ENCODE peak calls at places on chromosomes 6 and 20, in eight cellular contexts. One of them, this sample, is unnamed.

GRCh38 chr6:154350293-154350692 is 6.3 kb downstream of the IPCEF1 start:
- DNase-seq in activated T-helper 1 cell treated with anti-CD3 and anti-CD28 coated beads, Interleukin-2, amount 50 U/mL, for 16 hours: no peak
- DNase-seq in mucosa of descending colon: no peak
- DNase-seq in upper lobe of right lung: no peak
- DNase-seq in stomach: no peak
- DNase-seq in A172: no peak
- DNase-seq in NCI-H2171 treated with DMSO at 0.1 percent for 48 hours: no peak
- DNase-seq in MCF 10A: no peak
- DNase-seq in this sample: no peak

GRCh38 chr6:52420668-52421358 is 671 bp downstream of the EFHC1 start:
- DNase-seq in activated T-helper 1 cell treated with anti-CD3 and anti-CD28 coated beads, Interleukin-2, amount 50 U/mL, for 16 hours: no peak
- DNase-seq in NCI-H2171 treated with DMSO at 0.1 percent for 48 hours: peak
- DNase-seq in stomach: no peak
- DNase-seq in A172: peak
- DNase-seq in MCF 10A: peak
- DNase-seq in mucosa of descending colon: no peak
- DNase-seq in upper lobe of right lung: no peak
- DNase-seq in this sample: no peak

GRCh38 chr6:110359554-110359953 is 1.4 kb upstream of the METTL24 start:
- DNase-seq in NCI-H2171 treated with DMSO at 0.1 percent for 48 hours: no peak
- DNase-seq in mucosa of descending colon: no peak
- DNase-seq in A172: no peak
- DNase-seq in activated T-helper 1 cell treated with anti-CD3 and anti-CD28 coated beads, Interleukin-2, amount 50 U/mL, for 16 hours: no peak
- DNase-seq in MCF 10A: no peak
- DNase-seq in upper lobe of right lung: no peak
- DNase-seq in stomach: no peak
- DNase-seq in this sample: no peak

GRCh38 chr6:16854986-16855385 is 93.7 kb upstream of the ATXN1 start:
- DNase-seq in mucosa of descending colon: no peak
- DNase-seq in MCF 10A: no peak
- DNase-seq in activated T-helper 1 cell treated with anti-CD3 and anti-CD28 coated beads, Interleukin-2, amount 50 U/mL, for 16 hours: no peak
- DNase-seq in A172: peak
- DNase-seq in upper lobe of right lung: no peak
- DNase-seq in stomach: no peak
- DNase-seq in NCI-H2171 treated with DMSO at 0.1 percent for 48 hours: no peak
- DNase-seq in this sample: no peak

GRCh38 chr6:150266963-150267685 is 101.7 kb upstream of the IYD start:
- DNase-seq in mucosa of descending colon: no peak
- DNase-seq in A172: no peak
- DNase-seq in activated T-helper 1 cell treated with anti-CD3 and anti-CD28 coated beads, Interleukin-2, amount 50 U/mL, for 16 hours: no peak
- DNase-seq in NCI-H2171 treated with DMSO at 0.1 percent for 48 hours: no peak
- DNase-seq in stomach: no peak
- DNase-seq in MCF 10A: peak
- DNase-seq in upper lobe of right lung: no peak
- DNase-seq in this sample: no peak

GRCh38 chr20:48094196-48094749 is 309.0 kb upstream of the SULF2 start:
- DNase-seq in upper lobe of right lung: no peak
- DNase-seq in stomach: no peak
- DNase-seq in A172: no peak
- DNase-seq in activated T-helper 1 cell treated with anti-CD3 and anti-CD28 coated beads, Interleukin-2, amount 50 U/mL, for 16 hours: no peak
- DNase-seq in MCF 10A: no peak
- DNase-seq in NCI-H2171 treated with DMSO at 0.1 percent for 48 hours: no peak
- DNase-seq in mucosa of descending colon: no peak
- DNase-seq in this sample: no peak

GRCh38 chr6:124962617-124963415 is 579 bp downstream of the RNF217 start:
- DNase-seq in mucosa of descending colon: peak
- DNase-seq in NCI-H2171 treated with DMSO at 0.1 percent for 48 hours: peak
- DNase-seq in stomach: peak
- DNase-seq in activated T-helper 1 cell treated with anti-CD3 and anti-CD28 coated beads, Interleukin-2, amount 50 U/mL, for 16 hours: no peak
- DNase-seq in upper lobe of right lung: peak
- DNase-seq in MCF 10A: peak
- DNase-seq in A172: no peak
- DNase-seq in this sample: no peak

GRCh38 chr20:47317127-47317895 is 39.2 kb downstream of the ZMYND8 start:
- DNase-seq in upper lobe of right lung: peak
- DNase-seq in activated T-helper 1 cell treated with anti-CD3 and anti-CD28 coated beads, Interleukin-2, amount 50 U/mL, for 16 hours: peak
- DNase-seq in MCF 10A: peak
- DNase-seq in A172: peak
- DNase-seq in mucosa of descending colon: peak
- DNase-seq in NCI-H2171 treated with DMSO at 0.1 percent for 48 hours: peak
- DNase-seq in stomach: peak
- DNase-seq in this sample: peak

GRCh38 chr6:154548130-154548830 is 37.8 kb upstream of the CNKSR3 start:
- DNase-seq in upper lobe of right lung: no peak
- DNase-seq in NCI-H2171 treated with DMSO at 0.1 percent for 48 hours: no peak
- DNase-seq in MCF 10A: no peak
- DNase-seq in mucosa of descending colon: no peak
- DNase-seq in activated T-helper 1 cell treated with anti-CD3 and anti-CD28 coated beads, Interleukin-2, amount 50 U/mL, for 16 hours: no peak
- DNase-seq in A172: peak
- DNase-seq in stomach: peak
- DNase-seq in this sample: no peak

GRCh38 chr20:55353206-55353605 is 652.1 kb downstream of the CBLN4 start:
- DNase-seq in MCF 10A: no peak
- DNase-seq in stomach: no peak
- DNase-seq in mucosa of descending colon: no peak
- DNase-seq in A172: peak
- DNase-seq in NCI-H2171 treated with DMSO at 0.1 percent for 48 hours: no peak
- DNase-seq in activated T-helper 1 cell treated with anti-CD3 and anti-CD28 coated beads, Interleukin-2, amount 50 U/mL, for 16 hours: no peak
- DNase-seq in upper lobe of right lung: no peak
- DNase-seq in this sample: no peak

GRCh38 chr6:136685540-136686108 is 106.7 kb downstream of the MAP3K5 start:
- DNase-seq in stomach: no peak
- DNase-seq in activated T-helper 1 cell treated with anti-CD3 and anti-CD28 coated beads, Interleukin-2, amount 50 U/mL, for 16 hours: no peak
- DNase-seq in upper lobe of right lung: no peak
- DNase-seq in mucosa of descending colon: no peak
- DNase-seq in A172: no peak
- DNase-seq in NCI-H2171 treated with DMSO at 0.1 percent for 48 hours: no peak
- DNase-seq in MCF 10A: peak
- DNase-seq in this sample: no peak

GRCh38 chr20:18058661-18059467 is 1.1 kb upstream of the OVOL2 start:
- DNase-seq in NCI-H2171 treated with DMSO at 0.1 percent for 48 hours: peak
- DNase-seq in mucosa of descending colon: peak
- DNase-seq in upper lobe of right lung: peak
- DNase-seq in stomach: peak
- DNase-seq in MCF 10A: peak
- DNase-seq in activated T-helper 1 cell treated with anti-CD3 and anti-CD28 coated beads, Interleukin-2, amount 50 U/mL, for 16 hours: no peak
- DNase-seq in A172: no peak
- DNase-seq in this sample: no peak

GRCh38 chr20:17648782-17649730 is 33.0 kb downstream of the RRBP1 start:
- DNase-seq in activated T-helper 1 cell treated with anti-CD3 and anti-CD28 coated beads, Interleukin-2, amount 50 U/mL, for 16 hours: no peak
- DNase-seq in NCI-H2171 treated with DMSO at 0.1 percent for 48 hours: peak
- DNase-seq in MCF 10A: no peak
- DNase-seq in A172: no peak
- DNase-seq in stomach: peak
- DNase-seq in upper lobe of right lung: peak
- DNase-seq in mucosa of descending colon: peak
- DNase-seq in this sample: peak

GRCh38 chr20:59435496-59435895 is 135.1 kb downstream of the EDN3 start:
- DNase-seq in MCF 10A: no peak
- DNase-seq in stomach: no peak
- DNase-seq in NCI-H2171 treated with DMSO at 0.1 percent for 48 hours: peak
- DNase-seq in upper lobe of right lung: no peak
- DNase-seq in mucosa of descending colon: no peak
- DNase-seq in activated T-helper 1 cell treated with anti-CD3 and anti-CD28 coated beads, Interleukin-2, amount 50 U/mL, for 16 hours: no peak
- DNase-seq in A172: no peak
- DNase-seq in this sample: no peak

GRCh38 chr6:39156763-39157162 is 41.8 kb upstream of the SAYSD1 start:
- DNase-seq in mucosa of descending colon: no peak
- DNase-seq in NCI-H2171 treated with DMSO at 0.1 percent for 48 hours: no peak
- DNase-seq in A172: no peak
- DNase-seq in activated T-helper 1 cell treated with anti-CD3 and anti-CD28 coated beads, Interleukin-2, amount 50 U/mL, for 16 hours: no peak
- DNase-seq in stomach: no peak
- DNase-seq in upper lobe of right lung: no peak
- DNase-seq in MCF 10A: no peak
- DNase-seq in this sample: no peak

GRCh38 chr6:142242269-142242668 is 59.5 kb upstream of the ADGRG6 start:
- DNase-seq in activated T-helper 1 cell treated with anti-CD3 and anti-CD28 coated beads, Interleukin-2, amount 50 U/mL, for 16 hours: no peak
- DNase-seq in upper lobe of right lung: no peak
- DNase-seq in A172: no peak
- DNase-seq in NCI-H2171 treated with DMSO at 0.1 percent for 48 hours: peak
- DNase-seq in stomach: no peak
- DNase-seq in MCF 10A: no peak
- DNase-seq in mucosa of descending colon: no peak
- DNase-seq in this sample: no peak

This sample was measured in mesenteric fat pad.